ENCODE peak calls at places on chromosomes 3 and 15, in six cellular contexts. O is mesenchymal stem cell, M is right atrium auricular region, K is caudate nucleus, Y is neural progenitor cell, Z is heart right ventricle. L is an unnamed sample.

GRCh38 chr3:5160926-5161858 is 26.3 kb upstream of the EDEM1 start:
- DNase-seq in O (peak), M (no peak), K (no peak), Y (no peak), Z (no peak), L (no peak)

GRCh38 chr3:98705694-98706093 is 57.4 kb upstream of the ST3GAL6 start:
- DNase-seq in O (peak), M (no peak), K (no peak), Y (no peak), Z (no peak), L (no peak)

GRCh38 chr15:40232625-40233070 is 6.2 kb upstream of the PAK6 start:
- DNase-seq in O (no peak), M (no peak), K (no peak), Y (no peak), Z (no peak), L (no peak)

GRCh38 chr15:60620707-60621106 is 141.8 kb upstream of the ICE2 start:
- DNase-seq in O (peak), M (no peak), K (no peak), Y (no peak), Z (no peak), L (no peak)

GRCh38 chr3:106305882-106306445 is 437.2 kb upstream of the CBLB start:
- DNase-seq in O (no peak), M (no peak), K (no peak), Y (no peak), Z (no peak), L (no peak)

GRCh38 chr3:127647171-127647884 is 18.3 kb downstream of the PODXL2 start:
- DNase-seq in O (no peak), M (no peak), K (no peak), Y (peak), Z (no peak), L (no peak)

GRCh38 chr3:197204729-197205128 is 93.7 kb downstream of the DLG1 start:
- DNase-seq in O (no peak), M (no peak), K (no peak), Y (no peak), Z (no peak), L (no peak)

GRCh38 chr15:44832068-44832467 is 95.7 kb downstream of the TRIM69 start:
- DNase-seq in O (no peak), M (no peak), K (no peak), Y (no peak), Z (no peak), L (no peak)

GRCh38 chr3:183533410-183534132 is 21.9 kb downstream of the KLHL6 start:
- DNase-seq in O (peak), M (no peak), K (no peak), Y (no peak), Z (no peak), L (no peak)

GRCh38 chr3:31968391-31968926 is 12.6 kb downstream of the OSBPL10 start:
- DNase-seq in O (peak), M (no peak), K (no peak), Y (no peak), Z (no peak), L (no peak)
- H3K27ac ChIP-seq in O (peak), M (peak), K (no peak), Y (peak), Z (peak), L (peak)

GRCh38 chr3:178352300-178353021 is 183.8 kb upstream of the KCNMB2 start:
- DNase-seq in O (peak), M (no peak), K (no peak), Y (peak), Z (no peak), L (peak)
- H3K27ac ChIP-seq in O (peak), M (peak), K (no peak), Y (no peak), Z (no peak), L (peak)

GRCh38 chr3:31410411-31410810 is 122.3 kb upstream of the STT3B start:
- DNase-seq in O (no peak), M (no peak), K (no peak), Y (no peak), Z (no peak), L (no peak)
- H3K27ac ChIP-seq in O (no peak), M (no peak), K (no peak), Y (no peak), Z (no peak), L (no peak)

GRCh38 chr15:57596978-57597377 is 5.3 kb downstream of the MYZAP start:
- DNase-seq in O (no peak), M (no peak), K (no peak), Y (no peak), Z (no peak), L (no peak)

GRCh38 chr15:57597431-57597830 is 5.7 kb downstream of the MYZAP start:
- DNase-seq in O (no peak), M (no peak), K (no peak), Y (no peak), Z (no peak), L (no peak)

GRCh38 chr15:57599299-57599810 is 7.7 kb downstream of the MYZAP start:
- DNase-seq in O (no peak), M (no peak), K (no peak), Y (no peak), Z (no peak), L (no peak)

GRCh38 chr15:57600197-57600596 is 8.5 kb downstream of the MYZAP start:
- DNase-seq in O (no peak), M (no peak), K (no peak), Y (no peak), Z (no peak), L (no peak)

DNA sequence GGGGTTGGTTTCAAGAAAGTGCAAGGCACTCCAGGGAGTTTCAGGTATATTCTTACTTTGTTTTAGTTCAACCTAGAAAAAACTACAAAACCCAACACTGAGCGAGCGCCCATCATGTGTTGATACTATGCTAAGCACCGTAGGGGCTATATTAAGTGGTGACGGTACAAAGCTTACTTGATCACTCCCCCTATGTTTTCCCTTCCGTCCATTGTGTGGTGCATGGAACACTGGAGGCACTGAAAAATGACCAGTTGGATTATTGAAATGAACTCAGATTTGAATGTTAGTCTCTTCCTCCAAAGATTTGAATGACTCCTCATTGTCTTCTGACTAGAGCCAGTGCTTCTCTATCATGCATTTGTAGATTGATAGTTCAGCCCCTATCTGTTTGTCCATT is 6.6 kb downstream of the MYZAP start:
- DNase-seq in O (no peak), M (no peak), K (no peak), Y (no peak), Z (no peak), L (no peak)
- H3K27ac ChIP-seq in O (no peak), M (peak), K (no peak), Y (no peak), Z (peak), L (no peak)